ENCODE peak calls at places on chromosomes 6 and 20, in ten cellular contexts. O, H, N, A, L, F, Y, J, X and T are unnamed samples.

GRCh38 chr6:1079525-1079924 is 232.4 kb upstream of the FOXQ1 start:
- DNase-seq in O (no peak), H (no peak), N (no peak), A (peak; percentile 15), L (no peak), F (no peak), Y (no peak), J (peak; percentile 64), X (no peak), T (peak; percentile 99)

GRCh38 chr6:12356983-12357972 is 67.1 kb downstream of the EDN1 start:
- DNase-seq in O (peak; percentile 53), H (no peak), N (no peak), A (no peak), L (no peak), F (no peak), Y (no peak), J (no peak), X (no peak), T (no peak)

GRCh38 chr20:38172344-38172743 is 7.3 kb upstream of the TGM2 start:
- DNase-seq in O (no peak), H (no peak), N (peak; percentile 40), A (no peak), L (peak; percentile 56), F (peak; percentile 69), Y (no peak), J (peak; percentile 60), X (no peak), T (peak; percentile 26)

GRCh38 chr6:24874776-24875175 is 61.0 kb downstream of the RIPOR2 start:
- DNase-seq in O (no peak), H (no peak), N (no peak), A (no peak), L (no peak), F (no peak), Y (no peak), J (no peak), X (no peak), T (no peak)

GRCh38 chr6:44332585-44332984 is 9.9 kb upstream of the SPATS1 start:
- DNase-seq in O (no peak), H (no peak), N (peak; percentile 38), A (no peak), L (no peak), F (peak; percentile 2), Y (no peak), J (no peak), X (no peak), T (no peak)

GRCh38 chr6:45803071-45803470 is 212.6 kb downstream of the CLIC5 start:
- DNase-seq in O (no peak), H (no peak), N (no peak), A (no peak), L (no peak), F (no peak), Y (no peak), J (no peak), X (no peak), T (no peak)

GRCh38 chr20:51565741-51566140 is 23.2 kb upstream of the NFATC2 start:
- DNase-seq in O (no peak), H (no peak), N (no peak), A (no peak), L (no peak), F (peak; percentile 73), Y (no peak), J (peak; percentile 39), X (no peak), T (no peak)

GRCh38 chr6:119467478-119468081 is 118.0 kb upstream of the MAN1A1 start:
- DNase-seq in O (no peak), H (no peak), N (peak; percentile 43), A (no peak), L (no peak), F (peak; percentile 65), Y (no peak), J (no peak), X (no peak), T (no peak)

GRCh38 chr20:330233-331149 is 5.1 kb downstream of the SOX12 start:
- DNase-seq in O (peak; percentile 89), H (no peak), N (no peak), A (peak; percentile 81), L (peak; percentile 79), F (peak; percentile 61), Y (peak; percentile 17), J (peak; percentile 52), X (peak; percentile 63), T (peak; percentile 2)

GRCh38 chr20:1287787-1288569 is 21.9 kb downstream of the SNPH start:
- DNase-seq in O (no peak), H (no peak), N (no peak), A (no peak), L (no peak), F (no peak), Y (no peak), J (no peak), X (no peak), T (no peak)

GRCh38 chr6:8731874-8732273 is 296.5 kb upstream of the SLC35B3 start:
- DNase-seq in O (no peak), H (no peak), N (no peak), A (no peak), L (no peak), F (no peak), Y (no peak), J (no peak), X (no peak), T (no peak)

GRCh38 chr6:36851632-36852031 is 12.4 kb upstream of the CPNE5 start:
- DNase-seq in O (no peak), H (no peak), N (no peak), A (no peak), L (no peak), F (no peak), Y (no peak), J (no peak), X (no peak), T (no peak)

GRCh38 chr6:111841822-111842221 is 31.4 kb downstream of the FYN start:
- DNase-seq in O (peak; percentile 8), H (no peak), N (peak; percentile 87), A (no peak), L (no peak), F (peak; percentile 91), Y (no peak), J (peak; percentile 86), X (peak; percentile 40), T (no peak)

GRCh38 chr6:16338577-16339262 is 100.3 kb downstream of the GMPR start:
- DNase-seq in O (peak; percentile 27), H (no peak), N (peak; percentile 99), A (peak; percentile 69), L (peak; percentile 58), F (peak; percentile 98), Y (no peak), J (peak; percentile 97), X (no peak), T (peak; percentile 99)

GRCh38 chr6:87588756-87589407 is 905 bp downstream of the RARS2 start:
- DNase-seq in O (no peak), H (no peak), N (peak; percentile 16), A (peak; percentile 9), L (no peak), F (no peak), Y (no peak), J (no peak), X (no peak), T (no peak)

GRCh38 chr6:35494161-35494563 is 2.7 kb downstream of the TEAD3 start:
- DNase-seq in O (peak; percentile 24), H (no peak), N (no peak), A (no peak), L (no peak), F (no peak), Y (no peak), J (no peak), X (no peak), T (no peak)

GRCh38 chr20:46206025-46206424 is 87.9 kb downstream of the CD40 start:
- DNase-seq in O (no peak), H (no peak), N (no peak), A (no peak), L (no peak), F (no peak), Y (no peak), J (peak; percentile 16), X (no peak), T (peak; percentile 67)

GRCh38 chr20:59295531-59295930 is 4.9 kb upstream of the EDN3 start:
- DNase-seq in O (no peak), H (no peak), N (no peak), A (no peak), L (no peak), F (no peak), Y (no peak), J (no peak), X (no peak), T (no peak)

GRCh38 chr6:64505312-64505711 is 869.7 kb downstream of the PHF3 start:
- DNase-seq in O (peak; percentile 53), H (no peak), N (no peak), A (peak; percentile 14), L (peak; percentile 38), F (no peak), Y (no peak), J (no peak), X (no peak), T (no peak)

GRCh38 chr6:28522594-28523557 is 2.8 kb upstream of the GPX5 start:
- DNase-seq in O (peak; percentile 26), H (no peak), N (no peak), A (peak; percentile 48), L (no peak), F (no peak), Y (no peak), J (no peak), X (peak; percentile 29), T (no peak)

GRCh38 chr6:3237761-3238662 is 10.6 kb upstream of the TUBB2B start:
- DNase-seq in O (peak; percentile 26), H (no peak), N (no peak), A (peak; percentile 58), L (no peak), F (no peak), Y (no peak), J (peak; percentile 40), X (no peak), T (no peak)

GRCh38 chr6:156948807-156949206 is 171.6 kb downstream of the ARID1B start:
- DNase-seq in O (no peak), H (no peak), N (peak; percentile 62), A (no peak), L (peak; percentile 16), F (peak; percentile 87), Y (no peak), J (peak; percentile 82), X (no peak), T (peak; percentile 81)

GRCh38 chr6:118356054-118356453 is 192.0 kb upstream of the PLN start:
- DNase-seq in O (no peak), H (no peak), N (no peak), A (no peak), L (no peak), F (peak; percentile 13), Y (no peak), J (no peak), X (no peak), T (no peak)

GRCh38 chr6:122886475-122886874 is 97.4 kb downstream of the SMPDL3A start:
- DNase-seq in O (no peak), H (no peak), N (no peak), A (no peak), L (no peak), F (no peak), Y (no peak), J (no peak), X (no peak), T (no peak)

GRCh38 chr6:52664991-52665686 is 5.8 kb upstream of the TMEM14A start:
- DNase-seq in O (no peak), H (no peak), N (no peak), A (peak; percentile 18), L (no peak), F (no peak), Y (no peak), J (no peak), X (no peak), T (no peak)

GRCh38 chr6:125197795-125198269 is 44.3 kb downstream of the TPD52L1 start:
- DNase-seq in O (no peak), H (no peak), N (peak; percentile 19), A (peak; percentile 10), L (peak; percentile 90), F (peak; percentile 37), Y (no peak), J (peak; percentile 42), X (no peak), T (peak; percentile 79)

GRCh38 chr20:61954276-61955021 is 111.2 kb downstream of the TAF4 start:
- DNase-seq in O (no peak), H (no peak), N (no peak), A (no peak), L (no peak), F (no peak), Y (no peak), J (no peak), X (no peak), T (no peak)

GRCh38 chr6:5663739-5664138 is 343.0 kb downstream of the NRN1 start:
- DNase-seq in O (no peak), H (no peak), N (no peak), A (no peak), L (no peak), F (no peak), Y (no peak), J (no peak), X (no peak), T (no peak)